ENCODE peak calls at places on chromosomes 11 and 22, in eight cellular contexts. One of them, this sample, is unnamed.

GRCh38 chr11:118806400-118806799 is 15.4 kb upstream of the DDX6 start:
- DNase-seq in breast epithelium: no peak
- DNase-seq in uterus: no peak
- DNase-seq in stomach: no peak
- DNase-seq in endothelial cell of umbilical vein: no peak
- DNase-seq in ovary: no peak
- DNase-seq in K562: no peak
- DNase-seq in testis: no peak
- DNase-seq in this sample: no peak

GRCh38 chr11:122418032-122418431 is 237.5 kb upstream of the UBASH3B start:
- DNase-seq in stomach: no peak
- DNase-seq in uterus: no peak
- DNase-seq in endothelial cell of umbilical vein: no peak
- DNase-seq in testis: no peak
- DNase-seq in breast epithelium: no peak
- DNase-seq in ovary: no peak
- DNase-seq in K562: no peak
- DNase-seq in this sample: no peak

GRCh38 chr22:44396021-44396726 is 83.4 kb upstream of the SHISAL1 start:
- DNase-seq in K562: no peak
- DNase-seq in stomach: peak
- DNase-seq in breast epithelium: peak
- DNase-seq in uterus: peak
- DNase-seq in endothelial cell of umbilical vein: no peak
- DNase-seq in ovary: peak
- DNase-seq in testis: peak
- DNase-seq in this sample: no peak

GRCh38 chr11:57527056-57527631 is 3.4 kb downstream of the TIMM10 start:
- DNase-seq in ovary: peak
- DNase-seq in uterus: peak
- DNase-seq in testis: peak
- DNase-seq in breast epithelium: peak
- DNase-seq in endothelial cell of umbilical vein: peak
- DNase-seq in K562: peak
- DNase-seq in stomach: peak
- DNase-seq in this sample: peak

GRCh38 chr22:26321469-26321913 is 107.6 kb upstream of the ASPHD2 start:
- DNase-seq in stomach: no peak
- DNase-seq in K562: peak
- DNase-seq in endothelial cell of umbilical vein: no peak
- DNase-seq in ovary: no peak
- DNase-seq in testis: peak
- DNase-seq in breast epithelium: no peak
- DNase-seq in uterus: no peak
- DNase-seq in this sample: no peak

GRCh38 chr11:68200639-68201038 is 12.5 kb downstream of the KMT5B start:
- DNase-seq in K562: no peak
- DNase-seq in stomach: no peak
- DNase-seq in testis: no peak
- DNase-seq in uterus: no peak
- DNase-seq in breast epithelium: no peak
- DNase-seq in endothelial cell of umbilical vein: no peak
- DNase-seq in ovary: no peak
- DNase-seq in this sample: no peak

GRCh38 chr11:6608011-6608410 is 4.0 kb downstream of the TAF10 start:
- DNase-seq in stomach: no peak
- DNase-seq in breast epithelium: no peak
- DNase-seq in testis: peak
- DNase-seq in K562: no peak
- DNase-seq in ovary: no peak
- DNase-seq in endothelial cell of umbilical vein: no peak
- DNase-seq in uterus: no peak
- DNase-seq in this sample: no peak

GRCh38 chr22:24507742-24508141 is 12.6 kb downstream of the UPB1 start:
- DNase-seq in stomach: no peak
- DNase-seq in K562: no peak
- DNase-seq in breast epithelium: no peak
- DNase-seq in endothelial cell of umbilical vein: no peak
- DNase-seq in uterus: no peak
- DNase-seq in testis: no peak
- DNase-seq in ovary: no peak
- DNase-seq in this sample: no peak

GRCh38 chr22:41009222-41009948 is 58.2 kb downstream of the RBX1 start:
- DNase-seq in breast epithelium: no peak
- DNase-seq in testis: no peak
- DNase-seq in endothelial cell of umbilical vein: no peak
- DNase-seq in uterus: no peak
- DNase-seq in K562: no peak
- DNase-seq in stomach: no peak
- DNase-seq in ovary: no peak
- DNase-seq in this sample: no peak

GRCh38 chr11:88631497-88631896 is 294.0 kb upstream of the CTSC start:
- DNase-seq in testis: no peak
- DNase-seq in stomach: no peak
- DNase-seq in endothelial cell of umbilical vein: no peak
- DNase-seq in K562: no peak
- DNase-seq in ovary: no peak
- DNase-seq in uterus: no peak
- DNase-seq in breast epithelium: no peak
- DNase-seq in this sample: no peak

GRCh38 chr11:19187880-19188279 is 13.9 kb downstream of the CSRP3 start:
- DNase-seq in ovary: no peak
- DNase-seq in testis: no peak
- DNase-seq in endothelial cell of umbilical vein: no peak
- DNase-seq in stomach: no peak
- DNase-seq in uterus: no peak
- DNase-seq in breast epithelium: no peak
- DNase-seq in K562: no peak
- DNase-seq in this sample: no peak

GRCh38 chr11:82682003-82682751 is 51.5 kb downstream of the FAM181B start:
- DNase-seq in uterus: no peak
- DNase-seq in ovary: no peak
- DNase-seq in breast epithelium: no peak
- DNase-seq in K562: peak
- DNase-seq in stomach: no peak
- DNase-seq in testis: no peak
- DNase-seq in endothelial cell of umbilical vein: peak
- DNase-seq in this sample: no peak

GRCh38 chr22:38921126-38921525 is 36.3 kb upstream of the APOBEC3A start:
- DNase-seq in stomach: peak
- DNase-seq in breast epithelium: no peak
- DNase-seq in testis: no peak
- DNase-seq in uterus: no peak
- DNase-seq in ovary: no peak
- DNase-seq in endothelial cell of umbilical vein: no peak
- DNase-seq in K562: no peak
- DNase-seq in this sample: no peak

GRCh38 chr11:60934790-60935605 is 10.7 kb downstream of the TMEM132A start:
- DNase-seq in K562: no peak
- DNase-seq in ovary: no peak
- DNase-seq in endothelial cell of umbilical vein: no peak
- DNase-seq in breast epithelium: no peak
- DNase-seq in stomach: no peak
- DNase-seq in testis: no peak
- DNase-seq in uterus: no peak
- DNase-seq in this sample: no peak

GRCh38 chr11:96817488-96817887 is 427.7 kb downstream of the JRKL start:
- DNase-seq in endothelial cell of umbilical vein: no peak
- DNase-seq in K562: peak
- DNase-seq in breast epithelium: no peak
- DNase-seq in uterus: no peak
- DNase-seq in testis: no peak
- DNase-seq in ovary: no peak
- DNase-seq in stomach: no peak
- DNase-seq in this sample: no peak

GRCh38 chr22:47920380-47920959 is 1158.0 kb downstream of the TBC1D22A start:
- DNase-seq in breast epithelium: no peak
- DNase-seq in stomach: no peak
- DNase-seq in uterus: no peak
- DNase-seq in endothelial cell of umbilical vein: no peak
- DNase-seq in ovary: no peak
- DNase-seq in K562: no peak
- DNase-seq in testis: no peak
- DNase-seq in this sample: no peak

GRCh38 chr11:27557223-27557622 is 50.7 kb upstream of the LIN7C start:
- DNase-seq in endothelial cell of umbilical vein: no peak
- DNase-seq in uterus: no peak
- DNase-seq in stomach: no peak
- DNase-seq in ovary: no peak
- DNase-seq in testis: no peak
- DNase-seq in breast epithelium: no peak
- DNase-seq in K562: no peak
- DNase-seq in this sample: no peak

GRCh38 chr11:46361283-46362145 is 14.3 kb downstream of the DGKZ start:
- DNase-seq in uterus: no peak
- DNase-seq in K562: peak
- DNase-seq in endothelial cell of umbilical vein: peak
- DNase-seq in ovary: no peak
- DNase-seq in breast epithelium: no peak
- DNase-seq in stomach: no peak
- DNase-seq in testis: peak
- DNase-seq in this sample: peak
- TF ChIP-seq POLR2A in uterus: no peak
- TF ChIP-seq POLR2A in K562: peak
- TF ChIP-seq POLR2A in endothelial cell of umbilical vein: no peak
- TF ChIP-seq POLR2A in ovary: no peak
- TF ChIP-seq POLR2A in breast epithelium: no peak
- TF ChIP-seq POLR2A in stomach: no peak
- TF ChIP-seq POLR2A in testis: no peak
- TF ChIP-seq POLR2A in this sample: peak

DNA sequence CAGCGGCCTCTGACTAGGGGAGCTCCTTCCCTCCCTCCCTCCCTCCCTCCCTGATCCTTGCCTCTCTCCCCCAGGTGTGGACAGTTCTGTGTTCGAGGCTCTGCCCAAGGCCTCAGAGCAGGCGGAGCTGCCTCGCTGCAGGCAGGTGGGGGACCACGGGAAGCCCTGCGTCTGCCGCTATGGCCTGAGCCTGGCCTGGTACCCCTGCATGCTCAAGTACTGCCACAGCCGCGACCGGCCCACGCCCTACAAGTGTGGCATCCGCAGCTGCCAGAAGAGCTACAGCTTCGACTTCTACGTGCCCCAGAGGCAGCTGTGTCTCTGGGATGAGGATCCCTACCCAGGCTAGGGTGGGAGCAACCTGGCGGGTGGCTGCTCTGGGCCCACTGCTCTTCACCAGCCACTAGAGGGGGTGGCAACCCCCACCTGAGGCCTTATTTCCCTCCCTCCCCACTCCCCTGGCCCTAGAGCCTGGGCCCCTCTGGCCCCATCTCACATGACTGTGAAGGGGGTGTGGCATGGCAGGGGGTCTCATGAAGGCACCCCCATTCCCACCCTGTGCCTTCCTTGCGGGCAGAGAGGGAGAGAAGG is 11.1 kb upstream of the POU2F3 start:
- DNase-seq in breast epithelium: no peak
- DNase-seq in ovary: no peak
- DNase-seq in testis: no peak
- DNase-seq in endothelial cell of umbilical vein: no peak
- DNase-seq in K562: peak
- DNase-seq in uterus: no peak
- DNase-seq in stomach: no peak
- DNase-seq in this sample: no peak
- TF ChIP-seq CTCF in breast epithelium: no peak
- TF ChIP-seq CTCF in ovary: no peak
- TF ChIP-seq CTCF in testis: no peak
- TF ChIP-seq CTCF in endothelial cell of umbilical vein: no peak
- TF ChIP-seq CTCF in K562: peak
- TF ChIP-seq CTCF in uterus: no peak
- TF ChIP-seq CTCF in stomach: no peak
- TF ChIP-seq CTCF in this sample: peak

DNA sequence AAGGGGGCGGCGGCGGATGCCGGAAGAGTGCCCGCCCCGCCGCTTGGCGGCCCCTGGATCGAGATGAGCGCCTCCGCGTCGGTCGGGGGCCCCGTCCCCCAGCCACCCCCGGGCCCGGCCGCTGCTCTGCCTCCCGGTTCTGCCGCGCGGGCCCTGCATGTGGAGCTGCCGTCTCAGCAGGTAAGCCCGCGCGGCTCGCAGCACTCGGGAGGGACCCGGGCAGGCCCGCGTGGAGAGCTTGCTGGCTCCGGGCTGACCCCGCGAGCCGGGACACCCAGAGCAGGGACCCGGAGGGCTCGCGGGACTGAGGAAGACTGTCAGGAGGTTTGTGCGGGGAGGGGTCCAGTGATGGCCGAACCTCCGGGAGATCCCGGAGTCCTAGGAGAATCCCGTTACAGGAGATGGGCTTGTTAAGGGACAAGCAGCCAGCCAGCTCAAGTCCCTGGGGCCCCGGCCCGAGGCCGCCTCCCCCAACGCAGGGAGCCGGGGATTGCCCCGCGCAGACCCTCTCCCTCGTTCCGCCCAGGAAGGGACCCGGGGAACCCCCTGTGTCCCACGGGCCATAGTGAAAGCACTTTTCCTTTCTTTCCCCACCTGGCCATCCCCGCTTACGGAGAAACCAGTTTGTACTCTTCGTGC is 454 bp downstream of the UVRAG start:
- DNase-seq in ovary: peak
- DNase-seq in testis: peak
- DNase-seq in uterus: no peak
- DNase-seq in endothelial cell of umbilical vein: peak
- DNase-seq in breast epithelium: peak
- DNase-seq in stomach: peak
- DNase-seq in K562: peak
- DNase-seq in this sample: peak
- TF ChIP-seq POLR2A in ovary: no peak
- TF ChIP-seq POLR2A in testis: no peak
- TF ChIP-seq POLR2A in uterus: no peak
- TF ChIP-seq POLR2A in endothelial cell of umbilical vein: no peak
- TF ChIP-seq POLR2A in breast epithelium: no peak
- TF ChIP-seq POLR2A in stomach: no peak
- TF ChIP-seq POLR2A in K562: peak
- TF ChIP-seq POLR2A in this sample: no peak

GRCh38 chr22:45459235-45459634 is 43.4 kb upstream of the FBLN1 start:
- DNase-seq in endothelial cell of umbilical vein: no peak
- DNase-seq in testis: no peak
- DNase-seq in ovary: no peak
- DNase-seq in uterus: no peak
- DNase-seq in K562: no peak
- DNase-seq in stomach: no peak
- DNase-seq in breast epithelium: no peak
- DNase-seq in this sample: no peak

GRCh38 chr22:45456811-45457210 is 43.3 kb downstream of the RIBC2 start:
- DNase-seq in stomach: no peak
- DNase-seq in testis: no peak
- DNase-seq in K562: no peak
- DNase-seq in ovary: no peak
- DNase-seq in uterus: no peak
- DNase-seq in breast epithelium: no peak
- DNase-seq in endothelial cell of umbilical vein: no peak
- DNase-seq in this sample: no peak

GRCh38 chr22:45458532-45458931 is 44.2 kb upstream of the FBLN1 start:
- DNase-seq in stomach: no peak
- DNase-seq in testis: no peak
- DNase-seq in ovary: no peak
- DNase-seq in uterus: no peak
- DNase-seq in endothelial cell of umbilical vein: no peak
- DNase-seq in breast epithelium: no peak
- DNase-seq in K562: no peak
- DNase-seq in this sample: no peak

GRCh38 chr22:45460288-45461109 is 42.2 kb upstream of the FBLN1 start:
- DNase-seq in K562: no peak
- DNase-seq in stomach: no peak
- DNase-seq in endothelial cell of umbilical vein: no peak
- DNase-seq in ovary: peak
- DNase-seq in uterus: peak
- DNase-seq in breast epithelium: no peak
- DNase-seq in testis: peak
- DNase-seq in this sample: peak

GRCh38 chr22:45462034-45462655 is 40.5 kb upstream of the FBLN1 start:
- DNase-seq in K562: peak
- DNase-seq in endothelial cell of umbilical vein: no peak
- DNase-seq in stomach: no peak
- DNase-seq in testis: no peak
- DNase-seq in breast epithelium: no peak
- DNase-seq in uterus: peak
- DNase-seq in ovary: no peak
- DNase-seq in this sample: no peak
- TF ChIP-seq CTCF in K562: peak
- TF ChIP-seq CTCF in endothelial cell of umbilical vein: no peak
- TF ChIP-seq CTCF in stomach: no peak
- TF ChIP-seq CTCF in testis: no peak
- TF ChIP-seq CTCF in breast epithelium: no peak
- TF ChIP-seq CTCF in uterus: no peak
- TF ChIP-seq CTCF in ovary: no peak
- TF ChIP-seq CTCF in this sample: no peak